ENCODE peak calls at places on chromosomes 7 and 10, in four cellular contexts. One of them, this sample, is unnamed.

GRCh38 chr10:131762789-131763696 is 137.8 kb upstream of the PPP2R2D start:
- DNase-seq in NT2/D1: no peak
- DNase-seq in H1: no peak
- DNase-seq in HepG2: no peak
- DNase-seq in this sample: no peak

GRCh38 chr10:47081264-47081663 is 170.0 kb downstream of the PTPN20 start:
- DNase-seq in HepG2: no peak
- DNase-seq in H1: no peak
- DNase-seq in NT2/D1: no peak
- DNase-seq in this sample: no peak

GRCh38 chr7:152435384-152436278 is at the start of gene KMT2C:
- DNase-seq in NT2/D1: no peak
- DNase-seq in H1: no peak
- DNase-seq in HepG2: no peak
- DNase-seq in this sample: peak

GRCh38 chr10:4683838-4684237 is 142.2 kb upstream of the AKR1E2 start:
- DNase-seq in HepG2: no peak
- DNase-seq in NT2/D1: no peak
- DNase-seq in H1: no peak
- DNase-seq in this sample: no peak

GRCh38 chr7:98293265-98293664 is 11.8 kb downstream of the BRI3 start:
- DNase-seq in H1: no peak
- DNase-seq in HepG2: no peak
- DNase-seq in NT2/D1: no peak
- DNase-seq in this sample: no peak

GRCh38 chr10:19654576-19654975 is 161.7 kb upstream of the PLXDC2 start:
- DNase-seq in H1: no peak
- DNase-seq in HepG2: no peak
- DNase-seq in NT2/D1: no peak
- DNase-seq in this sample: no peak

GRCh38 chr10:75143353-75143752 is 31.9 kb downstream of the SAMD8 start:
- DNase-seq in H1: no peak
- DNase-seq in HepG2: no peak
- DNase-seq in NT2/D1: no peak
- DNase-seq in this sample: no peak

GRCh38 chr7:77697535-77697831 is 1.2 kb downstream of the RSBN1L start:
- DNase-seq in NT2/D1: peak
- DNase-seq in HepG2: no peak
- DNase-seq in H1: no peak
- DNase-seq in this sample: no peak

GRCh38 chr7:105487559-105488218 is 34.4 kb downstream of the PUS7 start:
- DNase-seq in HepG2: peak
- DNase-seq in NT2/D1: no peak
- DNase-seq in H1: no peak
- DNase-seq in this sample: peak

GRCh38 chr7:450741-451140 is 68.9 kb downstream of the PDGFA start:
- DNase-seq in H1: no peak
- DNase-seq in NT2/D1: no peak
- DNase-seq in HepG2: no peak
- DNase-seq in this sample: no peak

GRCh38 chr7:24408798-24409428 is 124.9 kb downstream of the NPY start:
- DNase-seq in HepG2: no peak
- DNase-seq in NT2/D1: no peak
- DNase-seq in H1: no peak
- DNase-seq in this sample: no peak

GRCh38 chr7:158541330-158542010 is 46.2 kb downstream of the PTPRN2 start:
- DNase-seq in HepG2: no peak
- DNase-seq in H1: no peak
- DNase-seq in NT2/D1: no peak
- DNase-seq in this sample: no peak

GRCh38 chr10:21364196-21365114 is 161.0 kb downstream of the SKIDA1 start:
- DNase-seq in HepG2: peak
- DNase-seq in H1: peak
- DNase-seq in NT2/D1: peak
- DNase-seq in this sample: no peak

DNA sequence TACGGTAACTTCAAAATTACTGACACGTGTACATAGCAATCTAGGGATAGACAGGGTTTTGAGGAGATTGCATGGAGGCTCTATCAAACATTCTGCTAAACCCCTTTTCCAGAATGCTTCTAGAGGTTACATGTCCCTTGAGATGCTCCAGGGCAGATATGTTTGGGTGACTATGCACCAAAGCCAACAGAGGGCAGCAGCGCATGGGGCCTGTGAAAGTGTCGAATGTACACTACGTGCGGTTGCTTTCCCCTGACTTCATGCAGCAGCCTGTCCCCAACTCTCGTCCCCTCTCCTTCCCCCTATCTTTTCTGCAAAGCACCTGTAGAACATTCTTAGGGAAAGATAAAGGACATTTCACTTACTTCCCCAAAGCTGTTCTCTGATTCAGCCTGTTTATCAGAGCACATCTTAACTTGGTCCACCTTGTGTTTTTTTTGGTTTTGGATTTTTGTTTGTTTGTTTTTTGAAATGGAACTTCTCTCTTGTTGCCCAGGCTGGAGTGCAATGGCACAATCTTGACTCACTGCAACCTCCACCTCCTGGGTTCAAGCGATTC is 90.2 kb downstream of the UBE3C start:
- DNase-seq in NT2/D1: peak
- DNase-seq in HepG2: peak
- DNase-seq in H1: no peak
- DNase-seq in this sample: peak
- TF ChIP-seq SUZ12 in NT2/D1: no peak
- TF ChIP-seq SUZ12 in HepG2: no peak
- TF ChIP-seq SUZ12 in H1: no peak
- TF ChIP-seq SUZ12 in this sample: no peak

GRCh38 chr10:359093-359492 is 223.8 kb downstream of the ZMYND11 start:
- DNase-seq in NT2/D1: no peak
- DNase-seq in H1: no peak
- DNase-seq in HepG2: no peak
- DNase-seq in this sample: no peak

GRCh38 chr10:360653-361052 is 225.4 kb downstream of the ZMYND11 start:
- DNase-seq in H1: no peak
- DNase-seq in NT2/D1: no peak
- DNase-seq in HepG2: peak
- DNase-seq in this sample: no peak

GRCh38 chr10:359762-360161 is 224.5 kb downstream of the ZMYND11 start:
- DNase-seq in NT2/D1: no peak
- DNase-seq in H1: no peak
- DNase-seq in HepG2: no peak
- DNase-seq in this sample: no peak

GRCh38 chr10:363152-363551 is 227.9 kb downstream of the ZMYND11 start:
- DNase-seq in HepG2: no peak
- DNase-seq in H1: no peak
- DNase-seq in NT2/D1: no peak
- DNase-seq in this sample: no peak

DNA sequence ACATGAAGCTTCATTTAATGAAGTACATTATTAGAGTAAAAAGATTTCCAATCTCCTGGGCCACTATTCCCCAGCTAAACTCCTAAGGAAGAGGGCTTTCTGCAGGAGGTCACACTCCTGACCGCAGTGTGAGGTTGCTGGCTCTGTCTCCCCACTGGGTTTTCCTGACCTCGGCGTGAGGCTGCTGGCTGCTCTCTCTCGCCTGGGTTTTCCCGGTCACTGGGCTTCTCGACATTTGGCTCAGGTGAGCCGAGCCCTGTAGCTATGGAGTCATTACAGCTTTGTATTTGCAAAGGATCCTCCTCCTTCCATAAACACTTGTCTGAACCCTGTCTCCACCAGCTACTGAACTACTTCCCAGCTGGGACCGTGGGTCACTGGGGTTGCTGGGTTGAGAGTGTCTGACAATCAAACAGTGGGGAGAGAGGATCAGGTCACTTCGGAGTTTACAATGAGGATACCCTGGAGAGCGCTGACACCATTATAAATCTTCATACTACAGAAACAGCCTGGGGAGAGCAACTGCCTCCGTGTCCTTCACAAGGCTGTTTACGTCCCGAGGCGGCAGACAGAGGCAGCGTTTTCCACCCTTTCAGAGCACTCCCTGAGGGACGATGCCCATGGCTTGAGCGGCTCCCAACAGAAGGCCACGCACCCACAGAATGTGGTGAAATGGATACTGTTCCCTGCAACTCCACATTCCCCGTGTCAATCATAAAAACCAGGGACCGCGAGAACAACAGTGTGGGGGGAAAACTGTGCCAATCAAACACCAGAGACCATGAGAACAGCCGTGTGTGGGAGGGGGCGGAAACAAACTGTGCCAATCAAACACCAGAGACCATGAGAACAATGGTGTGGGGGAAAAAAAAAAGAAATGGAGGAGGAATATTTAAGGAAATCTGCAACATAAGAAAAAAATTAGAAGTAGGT is 226.2 kb downstream of the ZMYND11 start:
- DNase-seq in HepG2: no peak
- DNase-seq in H1: no peak
- DNase-seq in NT2/D1: no peak
- DNase-seq in this sample: no peak
- TF ChIP-seq SUZ12 in HepG2: no peak
- TF ChIP-seq SUZ12 in H1: no peak
- TF ChIP-seq SUZ12 in NT2/D1: no peak
- TF ChIP-seq SUZ12 in this sample: no peak

DNA sequence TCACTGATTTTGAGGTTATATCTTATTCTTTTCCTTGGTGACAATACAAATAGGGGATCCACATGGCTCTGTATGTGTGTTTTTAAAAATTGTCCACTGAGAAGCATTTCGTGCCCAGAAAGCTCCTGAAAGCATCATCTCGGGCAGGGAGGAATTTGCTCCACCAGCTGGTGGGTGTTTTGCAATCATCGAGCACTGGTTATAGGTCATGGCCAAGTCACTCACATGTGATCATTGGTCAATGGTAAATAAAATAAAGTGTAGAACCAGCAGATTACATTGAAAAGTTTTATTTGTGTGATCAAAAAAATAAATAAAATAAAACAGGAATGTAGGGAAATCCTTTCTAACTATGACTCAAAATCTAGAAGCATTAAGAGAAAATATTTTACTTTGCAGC is 23.0 kb upstream of the SNX13 start:
- DNase-seq in H1: no peak
- DNase-seq in NT2/D1: no peak
- DNase-seq in HepG2: peak
- DNase-seq in this sample: no peak
- TF ChIP-seq SUZ12 in H1: no peak
- TF ChIP-seq SUZ12 in NT2/D1: no peak
- TF ChIP-seq SUZ12 in HepG2: no peak
- TF ChIP-seq SUZ12 in this sample: no peak

DNA sequence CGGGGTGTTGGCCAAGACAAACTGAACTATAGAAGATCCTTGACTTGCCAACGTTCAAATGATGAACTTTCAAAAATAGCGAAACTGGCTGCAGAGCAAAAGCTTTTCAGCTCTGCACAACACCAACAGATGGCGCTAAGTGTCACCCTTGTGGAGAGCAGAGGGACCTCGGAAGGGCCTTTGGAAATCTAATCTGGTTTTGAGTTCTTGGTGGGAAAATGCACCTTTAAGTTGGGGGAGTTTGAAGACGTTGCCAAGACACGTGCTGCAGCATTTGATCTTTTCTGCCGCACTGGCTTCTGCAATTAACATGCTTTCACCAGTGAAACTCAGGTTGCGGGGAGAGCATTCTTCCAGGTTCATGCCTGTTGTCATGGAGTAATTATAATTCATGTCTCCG is 26.3 kb upstream of the WDR11 start:
- DNase-seq in NT2/D1: peak
- DNase-seq in H1: no peak
- DNase-seq in HepG2: peak
- DNase-seq in this sample: peak
- TF ChIP-seq SUZ12 in NT2/D1: no peak
- TF ChIP-seq SUZ12 in H1: no peak
- TF ChIP-seq SUZ12 in HepG2: no peak
- TF ChIP-seq SUZ12 in this sample: no peak

GRCh38 chr7:30364773-30365172 is 80.4 kb downstream of the ZNRF2 start:
- DNase-seq in HepG2: no peak
- DNase-seq in H1: no peak
- DNase-seq in NT2/D1: no peak
- DNase-seq in this sample: no peak

GRCh38 chr7:30363778-30364563 is 79.6 kb downstream of the ZNRF2 start:
- DNase-seq in H1: no peak
- DNase-seq in NT2/D1: no peak
- DNase-seq in HepG2: no peak
- DNase-seq in this sample: no peak

GRCh38 chr7:30366606-30367005 is 82.2 kb downstream of the ZNRF2 start:
- DNase-seq in NT2/D1: no peak
- DNase-seq in H1: no peak
- DNase-seq in HepG2: no peak
- DNase-seq in this sample: no peak

GRCh38 chr7:30367561-30367960 is 83.2 kb downstream of the ZNRF2 start:
- DNase-seq in NT2/D1: no peak
- DNase-seq in H1: no peak
- DNase-seq in HepG2: no peak
- DNase-seq in this sample: no peak

GRCh38 chr7:30365626-30366025 is 81.2 kb downstream of the ZNRF2 start:
- DNase-seq in H1: no peak
- DNase-seq in NT2/D1: no peak
- DNase-seq in HepG2: no peak
- DNase-seq in this sample: no peak
- TF ChIP-seq SUZ12 in H1: no peak
- TF ChIP-seq SUZ12 in NT2/D1: no peak
- TF ChIP-seq SUZ12 in HepG2: no peak
- TF ChIP-seq SUZ12 in this sample: no peak

GRCh38 chr10:124562425-124563060 is 100.9 kb downstream of the LHPP start:
- DNase-seq in NT2/D1: no peak
- DNase-seq in HepG2: no peak
- DNase-seq in H1: no peak
- DNase-seq in this sample: no peak

GRCh38 chr10:124565565-124566221 is 104.1 kb downstream of the LHPP start:
- DNase-seq in NT2/D1: peak
- DNase-seq in H1: peak
- DNase-seq in HepG2: peak
- DNase-seq in this sample: peak

GRCh38 chr10:124561206-124561605 is 99.6 kb downstream of the LHPP start:
- DNase-seq in H1: no peak
- DNase-seq in NT2/D1: no peak
- DNase-seq in HepG2: no peak
- DNase-seq in this sample: no peak

GRCh38 chr10:124564881-124565280 is 103.3 kb downstream of the LHPP start:
- DNase-seq in NT2/D1: no peak
- DNase-seq in HepG2: no peak
- DNase-seq in H1: no peak
- DNase-seq in this sample: no peak

GRCh38 chr10:124563320-124563719 is 101.7 kb downstream of the LHPP start:
- DNase-seq in H1: no peak
- DNase-seq in HepG2: no peak
- DNase-seq in NT2/D1: no peak
- DNase-seq in this sample: no peak
- TF ChIP-seq SUZ12 in H1: no peak
- TF ChIP-seq SUZ12 in HepG2: no peak
- TF ChIP-seq SUZ12 in NT2/D1: no peak
- TF ChIP-seq SUZ12 in this sample: no peak

GRCh38 chr7:25545125-25546008 is 317.1 kb upstream of the NPVF start:
- DNase-seq in NT2/D1: no peak
- DNase-seq in HepG2: no peak
- DNase-seq in H1: no peak
- DNase-seq in this sample: no peak
- TF ChIP-seq SUZ12 in NT2/D1: no peak
- TF ChIP-seq SUZ12 in HepG2: no peak
- TF ChIP-seq SUZ12 in H1: no peak
- TF ChIP-seq SUZ12 in this sample: no peak

GRCh38 chr10:112826018-112826697 is 123.9 kb upstream of the TCF7L2 start:
- DNase-seq in HepG2: no peak
- DNase-seq in NT2/D1: no peak
- DNase-seq in H1: no peak
- DNase-seq in this sample: no peak
- TF ChIP-seq SUZ12 in HepG2: no peak
- TF ChIP-seq SUZ12 in NT2/D1: no peak
- TF ChIP-seq SUZ12 in H1: no peak
- TF ChIP-seq SUZ12 in this sample: no peak